ENCODE peak calls at places on chromosomes 13 and 19, in nine cellular contexts. Y, I, H, G, L, V, R, M and T are unnamed samples.
A peak's percentile ranks its signal among the peaks of the same experiment; 100 is the strongest.

GRCh38 chr19:16587031-16588023 is 15.1 kb upstream of the SLC35E1 start:
- DNase-seq in Y (peak; percentile 36), I (no peak), H (peak; percentile 38), G (no peak), L (peak; percentile 91), V (peak; percentile 15), R (peak; percentile 70), M (peak; percentile 66), T (peak; percentile 89)

GRCh38 chr19:14081797-14082674 is 3.5 kb downstream of the C19orf67 start:
- DNase-seq in Y (no peak), I (peak; percentile 59), H (peak; percentile 45), G (peak; percentile 56), L (no peak), V (no peak), R (peak; percentile 71), M (peak; percentile 48), T (peak; percentile 64)

GRCh38 chr19:55466246-55466614 is 1.7 kb upstream of the C19orf85 start:
- DNase-seq in Y (no peak), I (peak; percentile 4), H (no peak), G (no peak), L (no peak), V (no peak), R (no peak), M (no peak), T (no peak)

GRCh38 chr19:38111898-38112297 is 112.1 kb downstream of the DPF1 start:
- DNase-seq in Y (no peak), I (no peak), H (no peak), G (no peak), L (no peak), V (no peak), R (no peak), M (no peak), T (no peak)

GRCh38 chr13:79385694-79386093 is 20.4 kb downstream of the RBM26 start:
- DNase-seq in Y (no peak), I (no peak), H (peak; percentile 54), G (no peak), L (peak; percentile 83), V (peak; percentile 46), R (no peak), M (no peak), T (peak; percentile 92)

GRCh38 chr13:107203146-107203847 is 635.4 kb upstream of the ARGLU1 start:
- DNase-seq in Y (no peak), I (no peak), H (no peak), G (no peak), L (peak; percentile 43), V (no peak), R (no peak), M (no peak), T (peak; percentile 19)

GRCh38 chr19:58513694-58514563 is 2.1 kb upstream of the SLC27A5 start:
- DNase-seq in Y (peak; percentile 54), I (peak; percentile 92), H (peak; percentile 57), G (peak; percentile 90), L (peak; percentile 96), V (no peak), R (peak; percentile 93), M (peak; percentile 94), T (peak; percentile 99)

GRCh38 chr13:51950722-51951121 is 60.5 kb downstream of the ATP7B start:
- DNase-seq in Y (no peak), I (no peak), H (no peak), G (peak; percentile 54), L (no peak), V (no peak), R (no peak), M (no peak), T (no peak)

GRCh38 chr13:83905641-83906040 is 23.4 kb upstream of the SLITRK1 start:
- DNase-seq in Y (no peak), I (no peak), H (no peak), G (no peak), L (no peak), V (no peak), R (no peak), M (no peak), T (no peak)

GRCh38 chr19:5153601-5154128 is 184.8 kb downstream of the KDM4B start:
- DNase-seq in Y (no peak), I (no peak), H (no peak), G (no peak), L (no peak), V (no peak), R (peak; percentile 36), M (no peak), T (no peak)

GRCh38 chr19:2455481-2456300 is 1.1 kb downstream of the LMNB2 start:
- DNase-seq in Y (no peak), I (peak; percentile 39), H (no peak), G (no peak), L (peak; percentile 33), V (peak; percentile 48), R (peak; percentile 91), M (peak; percentile 61), T (peak; percentile 69)

GRCh38 chr13:83221813-83222241 is 660.4 kb downstream of the SLITRK1 start:
- DNase-seq in Y (no peak), I (no peak), H (peak; percentile 83), G (no peak), L (no peak), V (peak; percentile 58), R (no peak), M (no peak), T (no peak)

GRCh38 chr13:100361504-100361903 is 227.1 kb downstream of the GGACT start:
- DNase-seq in Y (no peak), I (no peak), H (peak; percentile 95), G (no peak), L (peak; percentile 26), V (no peak), R (no peak), M (no peak), T (no peak)

GRCh38 chr13:64758520-64758919 is 2471.6 kb downstream of the PCDH9 start:
- DNase-seq in Y (no peak), I (no peak), H (no peak), G (no peak), L (no peak), V (no peak), R (no peak), M (no peak), T (no peak)

GRCh38 chr19:35704218-35704617 is at the start of gene ZBTB32:
- DNase-seq in Y (no peak), I (no peak), H (peak; percentile 40), G (peak; percentile 61), L (peak; percentile 72), V (peak; percentile 37), R (no peak), M (peak; percentile 30), T (no peak)

GRCh38 chr19:40721140-40721486 is 4.2 kb downstream of the ITPKC start:
- DNase-seq in Y (no peak), I (no peak), H (no peak), G (no peak), L (no peak), V (no peak), R (no peak), M (no peak), T (no peak)

GRCh38 chr13:113832204-113832603 is 31.7 kb downstream of the GAS6 start:
- DNase-seq in Y (no peak), I (no peak), H (peak; percentile 52), G (peak; percentile 19), L (no peak), V (peak; percentile 34), R (no peak), M (no peak), T (no peak)

GRCh38 chr19:51325161-51325979 is 13.9 kb downstream of the IGLON5 start:
- DNase-seq in Y (no peak), I (no peak), H (no peak), G (no peak), L (peak; percentile 25), V (no peak), R (no peak), M (no peak), T (no peak)